ENCODE peak calls at places on chromosomes 4 and X, in nine cellular contexts. One of them, this sample, is unnamed.

GRCh38 chrX:149022485-149022884 is 482.6 kb downstream of the IDS start:
- DNase-seq in neuronal stem cell: no peak
- DNase-seq in PC-3: no peak
- DNase-seq in tibial nerve: no peak
- DNase-seq in H9: no peak
- DNase-seq in left lung: no peak
- DNase-seq in lower lobe of right lung: no peak
- DNase-seq in A549: no peak
- DNase-seq in mesenchymal stem cell: no peak
- DNase-seq in this sample: no peak

GRCh38 chr4:10180603-10180926 is 64.0 kb upstream of the WDR1 start:
- DNase-seq in left lung: no peak
- DNase-seq in neuronal stem cell: no peak
- DNase-seq in PC-3: no peak
- DNase-seq in tibial nerve: no peak
- DNase-seq in lower lobe of right lung: no peak
- DNase-seq in A549: no peak
- DNase-seq in H9: no peak
- DNase-seq in mesenchymal stem cell: no peak
- DNase-seq in this sample: no peak

GRCh38 chr4:70183940-70184246 is 11.6 kb upstream of the ODAM start:
- DNase-seq in PC-3: no peak
- DNase-seq in neuronal stem cell: no peak
- DNase-seq in tibial nerve: no peak
- DNase-seq in mesenchymal stem cell: no peak
- DNase-seq in left lung: no peak
- DNase-seq in H9: no peak
- DNase-seq in A549: no peak
- DNase-seq in lower lobe of right lung: no peak
- DNase-seq in this sample: no peak

GRCh38 chr4:176792348-176793059 is at the start of gene VEGFC:
- DNase-seq in mesenchymal stem cell: peak
- DNase-seq in PC-3: peak
- DNase-seq in H9: peak
- DNase-seq in lower lobe of right lung: peak
- DNase-seq in A549: peak
- DNase-seq in neuronal stem cell: peak
- DNase-seq in left lung: peak
- DNase-seq in tibial nerve: no peak
- DNase-seq in this sample: no peak

GRCh38 chrX:48835524-48836329 is at the start of gene PCSK1N:
- DNase-seq in lower lobe of right lung: no peak
- DNase-seq in mesenchymal stem cell: no peak
- DNase-seq in tibial nerve: no peak
- DNase-seq in neuronal stem cell: no peak
- DNase-seq in H9: peak
- DNase-seq in A549: peak
- DNase-seq in left lung: no peak
- DNase-seq in PC-3: peak
- DNase-seq in this sample: peak

GRCh38 chr4:38800956-38801450 is 3.6 kb downstream of the TLR1 start:
- DNase-seq in H9: no peak
- DNase-seq in A549: no peak
- DNase-seq in tibial nerve: no peak
- DNase-seq in lower lobe of right lung: no peak
- DNase-seq in mesenchymal stem cell: no peak
- DNase-seq in PC-3: no peak
- DNase-seq in left lung: no peak
- DNase-seq in neuronal stem cell: no peak
- DNase-seq in this sample: no peak

GRCh38 chr4:78567502-78568075 is 16.0 kb downstream of the ANXA3 start:
- DNase-seq in A549: no peak
- DNase-seq in tibial nerve: no peak
- DNase-seq in lower lobe of right lung: no peak
- DNase-seq in neuronal stem cell: no peak
- DNase-seq in PC-3: no peak
- DNase-seq in H9: no peak
- DNase-seq in mesenchymal stem cell: no peak
- DNase-seq in left lung: no peak
- DNase-seq in this sample: no peak

GRCh38 chr4:54213001-54213400 is 16.1 kb upstream of the PDGFRA start:
- DNase-seq in neuronal stem cell: no peak
- DNase-seq in left lung: no peak
- DNase-seq in A549: no peak
- DNase-seq in lower lobe of right lung: no peak
- DNase-seq in mesenchymal stem cell: peak
- DNase-seq in H9: no peak
- DNase-seq in tibial nerve: no peak
- DNase-seq in PC-3: no peak
- DNase-seq in this sample: no peak

GRCh38 chrX:136899206-136899605 is 18.7 kb upstream of the RBMX start:
- DNase-seq in neuronal stem cell: no peak
- DNase-seq in mesenchymal stem cell: no peak
- DNase-seq in H9: no peak
- DNase-seq in A549: no peak
- DNase-seq in left lung: no peak
- DNase-seq in lower lobe of right lung: no peak
- DNase-seq in PC-3: no peak
- DNase-seq in tibial nerve: no peak
- DNase-seq in this sample: no peak

GRCh38 chr4:79881407-79881806 is 191.6 kb downstream of the ANTXR2 start:
- DNase-seq in PC-3: no peak
- DNase-seq in neuronal stem cell: no peak
- DNase-seq in tibial nerve: no peak
- DNase-seq in lower lobe of right lung: no peak
- DNase-seq in left lung: no peak
- DNase-seq in mesenchymal stem cell: no peak
- DNase-seq in A549: no peak
- DNase-seq in H9: no peak
- DNase-seq in this sample: no peak

GRCh38 chr4:87041142-87041541 is 106.3 kb downstream of the AFF1 start:
- DNase-seq in lower lobe of right lung: no peak
- DNase-seq in mesenchymal stem cell: no peak
- DNase-seq in left lung: no peak
- DNase-seq in neuronal stem cell: no peak
- DNase-seq in A549: no peak
- DNase-seq in tibial nerve: peak
- DNase-seq in PC-3: no peak
- DNase-seq in H9: no peak
- DNase-seq in this sample: no peak

GRCh38 chr4:112647785-112648184 is 10.8 kb downstream of the LARP7 start:
- DNase-seq in PC-3: no peak
- DNase-seq in left lung: no peak
- DNase-seq in tibial nerve: no peak
- DNase-seq in mesenchymal stem cell: no peak
- DNase-seq in lower lobe of right lung: no peak
- DNase-seq in neuronal stem cell: no peak
- DNase-seq in H9: no peak
- DNase-seq in A549: no peak
- DNase-seq in this sample: no peak

GRCh38 chr4:67680568-67681222 is 20.3 kb downstream of the UBA6 start:
- DNase-seq in H9: no peak
- DNase-seq in neuronal stem cell: no peak
- DNase-seq in mesenchymal stem cell: peak
- DNase-seq in lower lobe of right lung: no peak
- DNase-seq in tibial nerve: no peak
- DNase-seq in A549: no peak
- DNase-seq in PC-3: peak
- DNase-seq in left lung: no peak
- DNase-seq in this sample: no peak

GRCh38 chrX:155127940-155128339 is 56.6 kb downstream of the BRCC3 start:
- DNase-seq in tibial nerve: no peak
- DNase-seq in A549: no peak
- DNase-seq in neuronal stem cell: no peak
- DNase-seq in H9: no peak
- DNase-seq in mesenchymal stem cell: no peak
- DNase-seq in PC-3: no peak
- DNase-seq in left lung: no peak
- DNase-seq in lower lobe of right lung: no peak
- DNase-seq in this sample: no peak

DNA sequence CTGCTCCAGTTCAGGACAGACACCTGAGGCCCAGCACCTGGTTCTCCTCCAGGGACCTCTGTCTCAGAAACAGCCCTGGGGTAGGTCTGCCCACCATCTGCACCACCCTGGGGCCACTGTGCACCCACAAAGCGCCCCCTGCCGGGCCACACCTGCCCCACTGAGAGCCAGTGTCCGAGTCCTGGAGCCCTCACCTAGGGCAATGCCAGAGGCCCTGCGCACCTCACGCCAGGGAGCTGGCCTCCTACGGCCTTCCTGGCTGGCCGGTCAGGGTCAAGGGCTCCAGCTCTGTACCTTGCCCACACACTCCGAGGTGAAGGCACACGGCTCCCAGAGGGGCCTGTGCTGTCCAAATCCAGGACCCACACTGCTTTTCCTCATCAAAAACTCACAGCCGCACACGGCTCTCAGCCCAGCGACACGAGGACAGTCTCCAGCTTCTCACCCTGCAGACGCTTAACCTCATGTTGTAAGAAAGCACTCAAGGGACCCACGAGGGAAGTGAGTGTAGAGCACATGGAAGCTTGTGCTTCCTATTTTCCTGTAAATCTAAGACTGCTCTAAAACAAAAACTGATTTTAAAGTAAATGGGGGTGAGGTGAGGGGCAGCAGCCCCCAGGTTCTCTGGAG is 5.4 kb downstream of the CTBP1 start:
- DNase-seq in neuronal stem cell: no peak
- DNase-seq in left lung: peak
- DNase-seq in tibial nerve: no peak
- DNase-seq in A549: no peak
- DNase-seq in lower lobe of right lung: no peak
- DNase-seq in H9: peak
- DNase-seq in mesenchymal stem cell: no peak
- DNase-seq in PC-3: no peak
- DNase-seq in this sample: no peak
- H3K27ac ChIP-seq in neuronal stem cell: no peak
- H3K27ac ChIP-seq in left lung: no peak
- H3K27ac ChIP-seq in tibial nerve: peak
- H3K27ac ChIP-seq in A549: no peak
- H3K27ac ChIP-seq in lower lobe of right lung: no peak
- H3K27ac ChIP-seq in H9: no peak
- H3K27ac ChIP-seq in mesenchymal stem cell: no peak
- H3K27ac ChIP-seq in PC-3: no peak
- H3K27ac ChIP-seq in this sample: no peak

GRCh38 chrX:104864296-104864695 is 298.3 kb downstream of the IL1RAPL2 start:
- DNase-seq in H9: no peak
- DNase-seq in tibial nerve: no peak
- DNase-seq in lower lobe of right lung: no peak
- DNase-seq in left lung: no peak
- DNase-seq in mesenchymal stem cell: peak
- DNase-seq in PC-3: peak
- DNase-seq in A549: no peak
- DNase-seq in neuronal stem cell: no peak
- DNase-seq in this sample: no peak

GRCh38 chrX:104863466-104863865 is 297.5 kb downstream of the IL1RAPL2 start:
- DNase-seq in lower lobe of right lung: no peak
- DNase-seq in mesenchymal stem cell: no peak
- DNase-seq in PC-3: no peak
- DNase-seq in A549: no peak
- DNase-seq in neuronal stem cell: no peak
- DNase-seq in tibial nerve: no peak
- DNase-seq in left lung: no peak
- DNase-seq in H9: no peak
- DNase-seq in this sample: no peak
- H3K27ac ChIP-seq in lower lobe of right lung: no peak
- H3K27ac ChIP-seq in mesenchymal stem cell: no peak
- H3K27ac ChIP-seq in PC-3: no peak
- H3K27ac ChIP-seq in A549: no peak
- H3K27ac ChIP-seq in neuronal stem cell: no peak
- H3K27ac ChIP-seq in tibial nerve: no peak
- H3K27ac ChIP-seq in left lung: no peak
- H3K27ac ChIP-seq in H9: no peak
- H3K27ac ChIP-seq in this sample: no peak

GRCh38 chrX:119041175-119041574 is 31.6 kb upstream of the CT47C1 start:
- DNase-seq in PC-3: peak
- DNase-seq in tibial nerve: peak
- DNase-seq in neuronal stem cell: no peak
- DNase-seq in mesenchymal stem cell: peak
- DNase-seq in A549: peak
- DNase-seq in H9: no peak
- DNase-seq in left lung: no peak
- DNase-seq in lower lobe of right lung: no peak
- DNase-seq in this sample: no peak
- H3K27ac ChIP-seq in PC-3: peak
- H3K27ac ChIP-seq in tibial nerve: peak
- H3K27ac ChIP-seq in neuronal stem cell: no peak
- H3K27ac ChIP-seq in mesenchymal stem cell: no peak
- H3K27ac ChIP-seq in A549: peak
- H3K27ac ChIP-seq in H9: no peak
- H3K27ac ChIP-seq in left lung: peak
- H3K27ac ChIP-seq in lower lobe of right lung: no peak
- H3K27ac ChIP-seq in this sample: no peak

GRCh38 chrX:19836337-19836736 is 51.1 kb downstream of the SH3KBP1 start:
- DNase-seq in A549: no peak
- DNase-seq in PC-3: no peak
- DNase-seq in left lung: no peak
- DNase-seq in lower lobe of right lung: no peak
- DNase-seq in neuronal stem cell: no peak
- DNase-seq in mesenchymal stem cell: no peak
- DNase-seq in tibial nerve: no peak
- DNase-seq in H9: no peak
- DNase-seq in this sample: no peak

GRCh38 chrX:19842542-19842941 is 44.9 kb downstream of the SH3KBP1 start:
- DNase-seq in mesenchymal stem cell: no peak
- DNase-seq in left lung: no peak
- DNase-seq in lower lobe of right lung: no peak
- DNase-seq in neuronal stem cell: no peak
- DNase-seq in H9: no peak
- DNase-seq in tibial nerve: no peak
- DNase-seq in A549: no peak
- DNase-seq in PC-3: no peak
- DNase-seq in this sample: no peak

GRCh38 chrX:19839770-19840254 is 47.6 kb downstream of the SH3KBP1 start:
- DNase-seq in A549: no peak
- DNase-seq in lower lobe of right lung: no peak
- DNase-seq in neuronal stem cell: no peak
- DNase-seq in mesenchymal stem cell: no peak
- DNase-seq in tibial nerve: no peak
- DNase-seq in H9: no peak
- DNase-seq in left lung: no peak
- DNase-seq in PC-3: peak
- DNase-seq in this sample: no peak

DNA sequence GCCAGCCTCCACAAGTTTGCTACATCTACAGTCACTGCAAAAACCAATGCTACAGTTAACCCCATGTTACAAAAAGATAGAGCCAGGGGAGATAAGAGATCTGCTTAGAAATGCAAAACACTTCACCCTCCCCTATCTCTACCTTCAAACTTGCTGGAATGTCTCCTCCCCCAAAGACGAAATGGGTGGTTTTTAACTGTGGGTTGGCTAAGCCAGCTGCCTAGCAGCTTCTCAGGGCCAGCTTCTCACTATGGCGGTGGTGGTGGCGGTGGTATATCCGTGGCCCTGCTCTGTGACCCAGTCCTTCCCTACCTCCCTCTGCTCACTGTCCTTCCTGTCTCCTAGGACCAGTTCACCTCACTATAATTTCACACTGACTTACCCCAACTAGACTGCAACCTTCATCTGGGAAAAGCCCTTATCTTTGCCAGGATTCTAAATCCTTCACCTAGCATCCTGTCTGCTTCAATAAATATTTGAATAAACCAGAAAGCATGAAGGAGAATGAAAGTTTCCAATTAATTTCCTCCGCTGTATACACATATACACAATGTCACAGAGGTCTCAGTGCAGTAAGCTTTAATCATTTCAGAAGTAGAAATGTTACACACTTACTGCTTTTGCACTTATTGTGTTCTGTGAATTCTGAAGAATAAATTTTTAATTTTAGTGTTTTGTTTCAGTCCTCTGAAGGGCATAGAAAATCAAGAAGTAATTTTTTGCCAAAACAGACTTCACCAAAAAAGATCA is 46.3 kb downstream of the SH3KBP1 start:
- DNase-seq in A549: no peak
- DNase-seq in left lung: no peak
- DNase-seq in mesenchymal stem cell: no peak
- DNase-seq in PC-3: no peak
- DNase-seq in H9: peak
- DNase-seq in lower lobe of right lung: no peak
- DNase-seq in neuronal stem cell: no peak
- DNase-seq in tibial nerve: no peak
- DNase-seq in this sample: no peak
- H3K27ac ChIP-seq in A549: no peak
- H3K27ac ChIP-seq in left lung: no peak
- H3K27ac ChIP-seq in mesenchymal stem cell: no peak
- H3K27ac ChIP-seq in PC-3: no peak
- H3K27ac ChIP-seq in H9: no peak
- H3K27ac ChIP-seq in lower lobe of right lung: no peak
- H3K27ac ChIP-seq in neuronal stem cell: no peak
- H3K27ac ChIP-seq in tibial nerve: no peak
- H3K27ac ChIP-seq in this sample: no peak